ENCODE peak calls at places on chromosomes 2 and 18, in nine cellular contexts. A is aorta; J is right cardiac atrium; E is nucleus accumbens; P is brain microvascular endothelial cell; V is thoracic aorta; W is GM04504; C is NCI-H524; B is stimulated activated CD4-positive, alpha-beta T cell treated with anti-CD3 and anti-CD28 coated beads, Interleukin-1b, Interleukin-23, amount 100 ng/mL, for 48 hours. U is an unnamed sample.

GRCh38 chr2:205495819-205496218 is 186.5 kb upstream of the NRP2 start:
- DNase-seq in B (no peak), P (no peak), V (no peak), E (no peak), A (no peak), C (no peak), J (no peak), W (no peak), U (no peak)

GRCh38 chr18:326846-327245 is 59.0 kb upstream of the THOC1 start:
- DNase-seq in P (no peak), V (no peak), B (no peak), W (no peak), A (no peak), C (no peak), J (no peak), E (no peak), U (no peak)

GRCh38 chr2:210792000-210792399 is 235.6 kb downstream of the CPS1 start:
- DNase-seq in J (peak), B (no peak), C (peak), P (no peak), A (no peak), W (no peak), E (no peak), V (no peak), U (no peak)

GRCh38 chr2:29702276-29702675 is 219.1 kb downstream of the ALK start:
- DNase-seq in B (no peak), V (no peak), A (no peak), W (no peak), J (no peak), P (no peak), C (no peak), E (no peak), U (no peak)

GRCh38 chr2:37287966-37288365 is 36.7 kb downstream of the PRKD3 start:
- DNase-seq in P (no peak), A (no peak), W (no peak), C (no peak), E (no peak), B (no peak), V (no peak), J (no peak), U (peak)

GRCh38 chr2:85266424-85267041 is 61.3 kb downstream of the TGOLN2 start:
- DNase-seq in B (peak), J (peak), W (no peak), A (peak), C (no peak), E (peak), P (peak), V (no peak), U (peak)

GRCh38 chr2:234676859-234677450 is 180.1 kb upstream of the ARL4C start:
- DNase-seq in V (no peak), P (no peak), W (no peak), B (no peak), A (no peak), J (no peak), C (no peak), E (peak), U (no peak)

GRCh38 chr2:105336786-105337121 is 586 bp upstream of the C2orf49 start:
- DNase-seq in V (no peak), W (no peak), E (no peak), B (no peak), A (no peak), C (no peak), J (no peak), P (no peak), U (no peak)

GRCh38 chr2:232833830-232834229 is 36.2 kb upstream of the SNORC start:
- DNase-seq in P (no peak), A (no peak), W (no peak), J (peak), B (no peak), E (no peak), C (no peak), V (no peak), U (no peak)

GRCh38 chr2:71452565-71452964 is 796 bp upstream of the DYSF start:
- DNase-seq in P (no peak), B (peak), W (no peak), V (no peak), C (peak), J (no peak), A (no peak), E (no peak), U (peak)

GRCh38 chr2:69950241-69950640 is 11.2 kb downstream of the ASPRV1 start:
- DNase-seq in A (no peak), C (no peak), B (no peak), P (no peak), E (no peak), J (no peak), W (no peak), V (no peak), U (no peak)

GRCh38 chr2:41853427-41854191 is 194.2 kb upstream of the PKDCC start:
- DNase-seq in J (no peak), E (peak), W (no peak), B (no peak), A (no peak), C (peak), P (peak), V (no peak), U (peak)